ENCODE peak calls at places on chromosomes 13 and 19, in four cellular contexts. One of them, this sample, is unnamed.

GRCh38 chr19:13782537-13782936 is 8.3 kb downstream of the C19orf53 start:
- DNase-seq in HTR-8/SVneo: no peak
- DNase-seq in T-cell: no peak
- DNase-seq in endothelial cell: no peak
- DNase-seq in this sample: no peak

GRCh38 chr13:105638446-105638845 is 897.0 kb downstream of the EFNB2 start:
- DNase-seq in T-cell: no peak
- DNase-seq in HTR-8/SVneo: no peak
- DNase-seq in endothelial cell: no peak
- DNase-seq in this sample: peak; percentile 26

GRCh38 chr19:47352095-47352494 is 3.0 kb downstream of the DHX34 start:
- DNase-seq in HTR-8/SVneo: no peak
- DNase-seq in T-cell: no peak
- DNase-seq in endothelial cell: no peak
- DNase-seq in this sample: no peak

GRCh38 chr13:104757712-104758111 is 1691.5 kb upstream of the SLC10A2 start:
- DNase-seq in HTR-8/SVneo: no peak
- DNase-seq in endothelial cell: no peak
- DNase-seq in T-cell: no peak
- DNase-seq in this sample: no peak

GRCh38 chr19:51140441-51140840 is 1.7 kb upstream of the SIGLEC7 start:
- DNase-seq in endothelial cell: no peak
- DNase-seq in HTR-8/SVneo: no peak
- DNase-seq in T-cell: no peak
- DNase-seq in this sample: no peak

GRCh38 chr19:30871979-30872378 is 477.3 kb downstream of the TSHZ3 start:
- DNase-seq in T-cell: no peak
- DNase-seq in endothelial cell: no peak
- DNase-seq in HTR-8/SVneo: no peak
- DNase-seq in this sample: no peak

GRCh38 chr13:47897411-47898050 is 103.5 kb downstream of the SUCLA2 start:
- DNase-seq in T-cell: no peak
- DNase-seq in endothelial cell: no peak
- DNase-seq in HTR-8/SVneo: no peak
- DNase-seq in this sample: no peak

GRCh38 chr13:34993470-34993869 is 51.4 kb downstream of the NBEA start:
- DNase-seq in endothelial cell: no peak
- DNase-seq in HTR-8/SVneo: no peak
- DNase-seq in T-cell: no peak
- DNase-seq in this sample: no peak

GRCh38 chr13:40261361-40261760 is 405.1 kb downstream of the FOXO1 start:
- DNase-seq in T-cell: no peak
- DNase-seq in endothelial cell: no peak
- DNase-seq in HTR-8/SVneo: no peak
- DNase-seq in this sample: no peak

GRCh38 chr13:74288361-74288911 is 154.2 kb upstream of the KLF12 start:
- DNase-seq in T-cell: no peak
- DNase-seq in HTR-8/SVneo: no peak
- DNase-seq in endothelial cell: peak; percentile 12
- DNase-seq in this sample: no peak

GRCh38 chr13:108700421-108701170 is 71.2 kb downstream of the MYO16 start:
- DNase-seq in T-cell: no peak
- DNase-seq in HTR-8/SVneo: no peak
- DNase-seq in endothelial cell: no peak
- DNase-seq in this sample: no peak

GRCh38 chr13:26186141-26186870 is 35.8 kb downstream of the RNF6 start:
- DNase-seq in HTR-8/SVneo: peak; percentile 60
- DNase-seq in endothelial cell: peak; percentile 87
- DNase-seq in T-cell: peak; percentile 90
- DNase-seq in this sample: peak; percentile 46

GRCh38 chr19:2942928-2943640 is 1.7 kb downstream of the ZNF77 start:
- DNase-seq in endothelial cell: no peak
- DNase-seq in HTR-8/SVneo: no peak
- DNase-seq in T-cell: no peak
- DNase-seq in this sample: no peak

GRCh38 chr13:50829896-50830295 is 13.6 kb downstream of the DLEU7 start:
- DNase-seq in T-cell: no peak
- DNase-seq in endothelial cell: no peak
- DNase-seq in HTR-8/SVneo: no peak
- DNase-seq in this sample: no peak

GRCh38 chr19:48745208-48745995 is 1.3 kb downstream of the IZUMO1 start:
- DNase-seq in HTR-8/SVneo: peak; percentile 56
- DNase-seq in endothelial cell: peak; percentile 60
- DNase-seq in T-cell: peak; percentile 42
- DNase-seq in this sample: peak; percentile 4

GRCh38 chr19:42284641-42285341 is 15.7 kb downstream of the CIC start:
- DNase-seq in endothelial cell: no peak
- DNase-seq in T-cell: no peak
- DNase-seq in HTR-8/SVneo: no peak
- DNase-seq in this sample: no peak

GRCh38 chr13:96751089-96751488 is 243.2 kb downstream of the OXGR1 start:
- DNase-seq in HTR-8/SVneo: no peak
- DNase-seq in T-cell: no peak
- DNase-seq in endothelial cell: no peak
- DNase-seq in this sample: no peak

This sample was measured in RCC 7860.